ENCODE peak calls at places on chromosomes 3 and 15, in six cellular contexts. L is H9, S is IMR-90, V is H1, P is mesenchymal stem cell, Z is trophoblast cell. W is an unnamed sample.

GRCh38 chr3:98564282-98565005 is 29.0 kb downstream of the CPOX start:
- DNase-seq in S (no peak), V (no peak), P (no peak), L (no peak), Z (no peak), W (no peak)

GRCh38 chr3:101998256-101998926 is 149.1 kb downstream of the NFKBIZ start:
- DNase-seq in L (no peak), P (peak), V (no peak), Z (no peak), S (no peak), W (no peak)

GRCh38 chr3:153277029-153277428 is 115.0 kb downstream of the RAP2B start:
- DNase-seq in L (no peak), S (no peak), P (no peak), V (no peak), Z (no peak), W (no peak)

GRCh38 chr3:130950641-130951040 is 56.8 kb downstream of the ATP2C1 start:
- DNase-seq in Z (no peak), L (no peak), P (peak), V (no peak), S (peak), W (no peak)

GRCh38 chr15:51223771-51224229 is 114.6 kb downstream of the CYP19A1 start:
- DNase-seq in Z (peak), S (peak), P (peak), L (no peak), V (no peak), W (no peak)

GRCh38 chr3:172516318-172517214 is 6.7 kb downstream of the TNFSF10 start:
- DNase-seq in S (peak), V (no peak), L (no peak), P (peak), Z (no peak), W (no peak)

GRCh38 chr3:127224118-127224517 is 31.2 kb downstream of the PRR23E start:
- DNase-seq in L (no peak), S (no peak), Z (no peak), V (no peak), P (no peak), W (no peak)

GRCh38 chr3:52534281-52535183 is 875 bp upstream of the NT5DC2 start:
- DNase-seq in S (peak), L (peak), Z (peak), P (no peak), V (no peak), W (no peak)

GRCh38 chr3:136042608-136043221 is 77.2 kb downstream of the PPP2R3A start:
- DNase-seq in S (peak), V (no peak), P (peak), L (no peak), Z (no peak), W (peak)

GRCh38 chr3:186477876-186478275 is 66.3 kb downstream of the CRYGS start:
- DNase-seq in P (no peak), Z (no peak), L (no peak), V (no peak), S (no peak), W (no peak)

GRCh38 chr3:64974401-64974800 is 286.6 kb upstream of the ADAMTS9 start:
- DNase-seq in L (no peak), V (no peak), P (no peak), Z (no peak), S (no peak), W (no peak)

GRCh38 chr3:64975138-64975537 is 287.3 kb upstream of the ADAMTS9 start:
- DNase-seq in V (no peak), S (no peak), L (no peak), Z (no peak), P (no peak), W (no peak)

GRCh38 chr3:64971584-64971983 is 283.8 kb upstream of the ADAMTS9 start:
- DNase-seq in L (no peak), Z (no peak), S (no peak), P (peak), V (no peak), W (no peak)

GRCh38 chr3:64972793-64973192 is 285.0 kb upstream of the ADAMTS9 start:
- DNase-seq in Z (no peak), S (peak), P (peak), L (no peak), V (no peak), W (no peak)

DNA sequence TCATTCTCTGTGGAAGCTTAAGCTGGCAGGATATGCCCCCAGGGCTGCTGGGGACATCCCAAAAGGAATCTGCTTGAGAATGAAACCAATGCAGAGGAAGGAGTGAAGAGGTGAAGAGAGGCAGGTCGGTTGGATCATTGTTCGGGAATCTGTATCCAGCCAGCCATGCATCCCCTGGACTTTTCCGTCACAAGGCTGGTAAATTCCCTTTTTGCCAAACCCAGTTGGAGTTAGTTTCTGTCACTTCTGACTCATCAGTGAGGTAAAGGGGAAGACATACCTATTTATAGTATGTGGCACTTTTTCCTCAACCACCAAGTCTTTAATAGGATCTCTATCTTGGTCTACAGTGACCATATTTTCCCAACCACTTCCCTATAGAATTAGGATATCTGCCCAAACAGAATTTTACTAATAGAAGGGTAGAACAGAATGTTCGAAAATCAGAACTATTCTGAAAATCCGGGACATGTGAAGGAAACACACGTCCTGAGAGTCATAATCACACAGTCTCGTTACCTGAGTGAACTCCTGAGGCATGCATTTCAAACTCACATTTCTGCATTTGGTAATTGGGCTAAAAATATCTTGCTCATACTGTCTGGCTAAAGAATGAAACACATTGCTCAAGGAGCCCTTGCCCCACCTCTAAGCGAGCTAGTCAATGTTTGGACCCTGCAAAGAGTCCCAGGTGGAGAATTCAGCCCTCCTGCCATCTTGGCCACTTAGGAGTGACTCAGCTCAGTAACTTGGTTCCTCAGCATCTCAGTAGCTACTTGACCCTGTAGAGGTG is 289.7 kb upstream of the ADAMTS9 start:
- DNase-seq in Z (peak), V (no peak), L (peak), P (peak), S (peak), W (no peak)
- H2AFZ ChIP-seq in Z (no peak), V (peak), L (no peak), P (no peak), S (peak), W (no peak)

GRCh38 chr3:192409838-192410683 is 317.3 kb downstream of the FGF12 start:
- DNase-seq in Z (no peak), V (peak), S (no peak), L (peak), P (peak), W (peak)

GRCh38 chr3:192408007-192408655 is 319.2 kb downstream of the FGF12 start:
- DNase-seq in L (peak), Z (no peak), P (peak), V (peak), S (no peak), W (peak)

GRCh38 chr3:192408721-192409151 is 318.6 kb downstream of the FGF12 start:
- DNase-seq in Z (no peak), L (peak), P (peak), S (no peak), V (peak), W (peak)

GRCh38 chr3:192410684-192410960 is 316.7 kb downstream of the FGF12 start:
- DNase-seq in S (no peak), Z (no peak), V (no peak), P (no peak), L (no peak), W (no peak)

DNA sequence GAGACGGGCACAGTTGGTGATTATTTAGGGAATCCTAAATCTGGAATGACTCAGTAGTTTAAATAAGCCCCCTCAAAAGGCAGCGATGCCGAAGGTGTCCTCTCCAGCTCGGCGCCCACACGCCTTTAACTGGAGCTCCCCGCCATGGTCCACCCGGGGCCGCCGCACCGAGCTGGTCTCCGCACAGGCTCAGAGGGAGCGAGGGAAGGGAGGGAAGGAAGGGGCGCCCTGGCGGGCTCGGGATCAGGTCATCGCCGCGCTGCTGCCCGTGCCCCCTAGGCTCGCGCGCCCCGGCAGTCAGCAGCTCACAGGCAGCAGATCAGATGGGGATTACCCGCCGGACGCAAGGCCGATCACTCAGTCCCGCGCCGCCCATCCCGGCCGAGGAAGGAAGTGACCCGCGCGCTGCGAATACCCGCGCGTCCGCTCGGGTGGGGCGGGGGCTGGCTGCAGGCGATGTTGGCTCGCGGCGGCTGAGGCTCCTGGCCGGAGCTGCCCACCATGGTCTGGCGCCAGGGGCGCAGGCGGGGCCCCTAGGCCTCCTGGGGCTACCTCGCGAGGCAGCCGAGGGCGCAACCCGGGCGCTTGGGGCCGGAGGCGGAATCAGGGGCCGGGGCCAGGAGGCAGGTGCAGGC is 318.0 kb downstream of the FGF12 start:
- DNase-seq in L (peak), S (no peak), Z (no peak), V (peak), P (peak), W (peak)
- H2BK5ac ChIP-seq in L (no peak), S (no peak), Z (no peak), V (no peak), P (no peak), W (peak)

GRCh38 chr3:71243230-71243629 is 340.3 kb downstream of the FOXP1 start:
- DNase-seq in L (no peak), V (no peak), Z (no peak), S (no peak), P (no peak), W (no peak)

GRCh38 chr3:71245052-71245488 is 338.5 kb downstream of the FOXP1 start:
- DNase-seq in P (peak), V (no peak), Z (no peak), L (no peak), S (peak), W (no peak)

GRCh38 chr3:71244153-71245051 is 339.1 kb downstream of the FOXP1 start:
- DNase-seq in P (peak), S (peak), L (no peak), Z (no peak), V (no peak), W (no peak)

GRCh38 chr3:71240035-71240434 is 343.5 kb downstream of the FOXP1 start:
- DNase-seq in Z (no peak), P (no peak), L (no peak), V (no peak), S (no peak), W (no peak)

DNA sequence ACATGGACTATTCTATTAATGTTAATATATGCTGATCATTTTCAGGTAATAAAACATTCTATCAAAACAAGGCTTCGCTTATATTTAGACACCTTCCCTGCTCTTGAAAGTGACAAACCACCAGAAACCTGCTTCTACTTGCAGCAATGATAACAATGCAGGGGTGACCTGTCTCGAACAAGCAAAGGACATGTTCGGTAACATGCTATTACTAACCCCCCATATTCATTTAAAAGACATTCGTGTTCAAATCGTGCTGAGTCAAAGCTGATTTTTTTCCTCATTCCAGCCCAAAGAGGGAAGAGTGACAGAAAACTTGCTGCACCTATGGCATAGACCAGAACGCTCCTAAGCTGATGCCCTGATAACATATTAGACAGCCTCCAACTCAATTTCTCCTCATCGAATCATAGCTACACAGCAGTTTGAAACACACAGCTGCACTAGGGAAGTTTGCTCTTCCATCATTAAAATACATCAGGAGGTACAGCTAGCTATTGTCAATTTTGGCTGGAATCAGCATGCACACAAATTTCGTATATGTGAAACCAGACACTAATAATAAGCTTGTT is 341.5 kb downstream of the FOXP1 start:
- DNase-seq in V (no peak), P (no peak), S (no peak), Z (no peak), L (no peak), W (no peak)
- H2AFZ ChIP-seq in V (no peak), P (no peak), S (no peak), Z (no peak), L (no peak), W (no peak)

GRCh38 chr3:197300361-197300760 is 1.9 kb upstream of the DLG1 start:
- DNase-seq in Z (no peak), P (no peak), L (no peak), V (no peak), S (no peak), W (no peak)

GRCh38 chr3:197298858-197299854 is 744 bp upstream of the DLG1 start:
- DNase-seq in V (peak), Z (peak), S (no peak), L (peak), P (peak), W (peak)

GRCh38 chr3:197297020-197297419 is 1.4 kb downstream of the DLG1 start:
- DNase-seq in P (no peak), Z (no peak), V (no peak), L (no peak), S (no peak), W (no peak)

GRCh38 chr3:197297476-197298340 is 704 bp downstream of the DLG1 start:
- DNase-seq in S (peak), L (peak), P (peak), Z (peak), V (peak), W (peak)

GRCh38 chr3:197298341-197298857 is at the start of gene DLG1:
- DNase-seq in P (peak), S (peak), Z (peak), V (peak), L (peak), W (peak)
- H2BK5ac ChIP-seq in P (peak), S (peak), Z (peak), V (peak), L (no peak), W (peak)

DNA sequence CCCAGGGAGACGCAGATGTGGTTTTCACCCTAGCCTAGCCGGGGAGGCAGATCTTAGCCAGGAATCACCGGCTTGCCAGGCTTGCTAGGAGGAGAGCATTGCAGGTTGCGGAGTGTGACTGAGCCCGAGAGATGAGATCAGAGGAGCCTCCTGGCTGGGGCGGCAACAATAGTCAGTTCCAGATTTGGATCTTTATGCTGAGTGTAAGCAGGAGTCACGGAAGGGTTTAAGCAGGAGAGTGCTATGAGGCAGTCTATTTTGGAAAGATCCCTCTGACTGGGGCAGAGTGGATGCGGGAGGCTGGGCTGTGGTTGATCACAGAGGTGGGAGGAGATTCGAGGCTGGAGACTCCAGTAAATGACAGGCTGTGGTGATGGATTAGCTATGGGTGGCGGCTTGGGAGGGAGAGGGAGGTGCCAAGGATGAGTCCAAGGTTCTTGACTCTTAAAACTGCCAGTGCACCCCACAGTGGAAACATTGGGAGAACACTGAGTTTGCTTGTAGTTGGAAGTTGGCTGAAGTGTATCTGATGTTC is 10.4 kb upstream of the BAHD1 start:
- DNase-seq in P (no peak), V (no peak), S (peak), L (peak), Z (peak), W (no peak)
- H2AFZ ChIP-seq in P (no peak), V (peak), S (peak), L (no peak), Z (no peak), W (no peak)

DNA sequence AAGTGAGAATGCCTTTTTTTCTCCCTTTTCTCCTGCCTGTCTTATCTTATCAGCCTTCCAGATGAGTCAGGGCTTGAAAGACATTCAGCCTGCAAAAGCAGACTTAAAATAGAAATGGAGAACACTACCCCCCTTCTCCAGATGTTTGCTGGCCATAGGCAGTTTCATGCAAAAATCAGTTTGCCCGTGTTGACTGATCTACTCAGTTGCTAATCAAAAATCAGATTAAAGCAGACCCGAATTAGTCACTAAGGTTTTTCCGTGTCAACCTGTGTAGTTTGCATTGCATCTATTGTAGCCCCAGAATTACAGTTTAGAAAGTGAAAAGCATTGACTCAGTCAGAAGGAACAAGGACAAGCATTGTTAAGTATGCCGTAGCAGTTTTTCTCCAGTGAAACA is 56.2 kb downstream of the IL5RA start:
- DNase-seq in Z (no peak), L (no peak), S (peak), V (no peak), P (peak), W (no peak)
- H2BK5ac ChIP-seq in Z (no peak), L (no peak), S (no peak), V (no peak), P (no peak), W (no peak)

GRCh38 chr3:124643453-124643852 is 86.8 kb upstream of the UMPS start:
- DNase-seq in V (no peak), L (no peak), P (no peak), Z (no peak), S (no peak), W (no peak)

GRCh38 chr3:124640907-124641306 is 89.3 kb upstream of the UMPS start:
- DNase-seq in V (no peak), P (no peak), Z (no peak), L (no peak), S (no peak), W (no peak)

GRCh38 chr3:124636863-124637296 is 93.4 kb upstream of the UMPS start:
- DNase-seq in L (no peak), V (no peak), P (no peak), Z (no peak), S (no peak), W (no peak)

GRCh38 chr3:124636101-124636862 is 94.0 kb upstream of the UMPS start:
- DNase-seq in P (peak), V (no peak), L (no peak), S (no peak), Z (no peak), W (no peak)

GRCh38 chr3:124639406-124640237 is 90.6 kb upstream of the UMPS start:
- DNase-seq in P (no peak), V (no peak), Z (no peak), S (no peak), L (no peak), W (no peak)
- H2AFZ ChIP-seq in P (no peak), V (no peak), Z (no peak), S (no peak), L (no peak), W (no peak)

GRCh38 chr15:64732156-64732860 is 43.1 kb downstream of the RBPMS2 start:
- DNase-seq in L (no peak), Z (no peak), V (no peak), P (no peak), S (no peak), W (no peak)
- H2BK5ac ChIP-seq in L (no peak), Z (no peak), V (peak), P (no peak), S (no peak), W (no peak)